ENCODE peak calls at places on chromosomes 5 and 9, in five cellular contexts. T is NAMALWA, P is PC-3, J is A549, O is GM12865. S is an unnamed sample.
A peak's percentile ranks its signal among the peaks of the same experiment; 100 is the strongest.

GRCh38 chr9:33426843-33427293 is 20.5 kb downstream of the AQP3 start:
- DNase-seq in J (no peak), O (no peak), P (peak; percentile 73), T (no peak), S (no peak)

GRCh38 chr9:97714435-97714834 is 17.3 kb upstream of the XPA start:
- DNase-seq in O (peak; percentile 24), P (peak; percentile 86), J (peak; percentile 82), T (no peak), S (no peak)

GRCh38 chr5:169013208-169013728 is 287.7 kb downstream of the SLIT3 start:
- DNase-seq in J (no peak), O (peak; percentile 4), P (no peak), T (no peak), S (no peak)

GRCh38 chr5:116543501-116543900 is 31.1 kb downstream of the SEMA6A start:
- DNase-seq in O (no peak), J (no peak), T (peak; percentile 5), P (peak; percentile 57), S (no peak)

GRCh38 chr5:141001854-141002666 is 35.8 kb downstream of the PCDHAC2 start:
- DNase-seq in J (peak; percentile 33), O (no peak), P (peak; percentile 48), T (no peak), S (no peak)

GRCh38 chr5:57676228-57677098 is 193.9 kb upstream of the ACTBL2 start:
- DNase-seq in T (no peak), O (no peak), J (no peak), P (peak; percentile 3), S (no peak)

GRCh38 chr5:189976-190365 is 1.3 kb upstream of the LRRC14B start:
- DNase-seq in J (no peak), O (no peak), T (no peak), P (no peak), S (no peak)

GRCh38 chr9:38347946-38348345 is 44.6 kb upstream of the ALDH1B1 start:
- DNase-seq in P (no peak), O (no peak), T (no peak), J (no peak), S (no peak)

GRCh38 chr5:181088289-181088688 is 42.7 kb downstream of the OR2V1 start:
- DNase-seq in J (peak; percentile 58), O (peak; percentile 31), P (peak; percentile 33), T (peak; percentile 50), S (no peak)

GRCh38 chr5:172417983-172418630 is 36.2 kb downstream of the SH3PXD2B start:
- DNase-seq in J (peak; percentile 38), T (no peak), O (no peak), P (peak; percentile 13), S (no peak)

GRCh38 chr5:143401846-143402463 is 1.5 kb downstream of the NR3C1 start:
- DNase-seq in J (peak; percentile 70), P (peak; percentile 21), O (peak; percentile 68), T (no peak), S (peak; percentile 34)

GRCh38 chr9:5549671-5550650 is 39.6 kb downstream of the PDCD1LG2 start:
- DNase-seq in T (no peak), P (peak; percentile 20), J (no peak), O (no peak), S (no peak)

GRCh38 chr5:157388148-157388547 is 71.9 kb upstream of the NIPAL4 start:
- DNase-seq in T (no peak), P (peak; percentile 42), J (no peak), O (no peak), S (no peak)

GRCh38 chr9:130530932-130531331 is 48.4 kb upstream of the FUBP3 start:
- DNase-seq in T (no peak), P (peak; percentile 18), O (no peak), J (no peak), S (no peak)

GRCh38 chr9:6893350-6894131 is 135.8 kb downstream of the KDM4C start:
- DNase-seq in O (peak; percentile 40), T (no peak), J (no peak), P (no peak), S (no peak)

GRCh38 chr5:65262094-65262493 is 219.6 kb downstream of the ADAMTS6 start:
- DNase-seq in O (no peak), P (no peak), J (no peak), T (no peak), S (no peak)

GRCh38 chr9:69542942-69543704 is 129.0 kb downstream of the APBA1 start:
- DNase-seq in O (no peak), T (no peak), J (no peak), P (no peak), S (no peak)

GRCh38 chr9:91101598-91102168 is 260.0 kb downstream of the AUH start:
- DNase-seq in J (no peak), T (no peak), O (peak; percentile 45), P (no peak), S (no peak)

GRCh38 chr9:95268681-95269080 is 48.8 kb downstream of the FANCC start:
- DNase-seq in T (peak; percentile 33), J (peak; percentile 63), O (peak; percentile 12), P (peak; percentile 23), S (no peak)

GRCh38 chr5:170571331-170571731 is 67.5 kb downstream of the KCNIP1 start:
- DNase-seq in P (peak; percentile 29), J (peak; percentile 73), O (no peak), T (no peak), S (no peak)

S was measured in GM20000.